ENCODE peak calls at places on chromosomes 7 and 10, in nine cellular contexts. J, T, H, V, Z, G, F, O and K are unnamed samples.

GRCh38 chr10:95339863-95340262 is 49.1 kb upstream of the PDLIM1 start:
- DNase-seq in J (no peak), T (no peak), H (no peak), V (no peak), Z (no peak), G (no peak), F (no peak), O (no peak), K (no peak)

GRCh38 chr7:30776971-30777370 is 5.8 kb downstream of the MINDY4 start:
- DNase-seq in J (no peak), T (no peak), H (no peak), V (no peak), Z (no peak), G (no peak), F (no peak), O (no peak), K (no peak)

GRCh38 chr7:70736715-70737460 is 395.1 kb upstream of the GALNT17 start:
- DNase-seq in J (no peak), T (no peak), H (no peak), V (no peak), Z (peak; percentile 85), G (peak; percentile 92), F (peak; percentile 56), O (no peak), K (peak; percentile 64)

GRCh38 chr10:6140141-6140841 is 51.5 kb downstream of the RBM17 start:
- DNase-seq in J (no peak), T (no peak), H (no peak), V (no peak), Z (no peak), G (no peak), F (no peak), O (no peak), K (no peak)

GRCh38 chr7:102039706-102040105 is 222.3 kb downstream of the CUX1 start:
- DNase-seq in J (no peak), T (no peak), H (no peak), V (no peak), Z (no peak), G (no peak), F (no peak), O (no peak), K (no peak)

GRCh38 chr10:59019603-59020002 is 156.8 kb upstream of the PHYHIPL start:
- DNase-seq in J (no peak), T (no peak), H (no peak), V (no peak), Z (no peak), G (peak; percentile 17), F (peak; percentile 31), O (no peak), K (no peak)

GRCh38 chr10:128572696-128573095 is 446.5 kb upstream of the MKI67 start:
- DNase-seq in J (no peak), T (no peak), H (no peak), V (no peak), Z (no peak), G (no peak), F (no peak), O (no peak), K (no peak)

GRCh38 chr10:43734716-43735115 is 86.0 kb upstream of the ZNF32 start:
- DNase-seq in J (no peak), T (no peak), H (no peak), V (no peak), Z (no peak), G (peak; percentile 36), F (no peak), O (no peak), K (no peak)

GRCh38 chr10:8061274-8062211 is 7.1 kb downstream of the GATA3 start:
- DNase-seq in J (no peak), T (no peak), H (no peak), V (peak; percentile 69), Z (no peak), G (peak; percentile 66), F (no peak), O (no peak), K (no peak)

GRCh38 chr10:49037187-49037586 is 78.1 kb downstream of the VSTM4 start:
- DNase-seq in J (no peak), T (no peak), H (no peak), V (no peak), Z (peak; percentile 47), G (peak; percentile 93), F (peak; percentile 20), O (no peak), K (peak; percentile 17)

GRCh38 chr10:122249991-122250750 is 20.9 kb upstream of the BTBD16 start:
- DNase-seq in J (no peak), T (peak; percentile 51), H (peak; percentile 40), V (no peak), Z (no peak), G (no peak), F (no peak), O (no peak), K (no peak)

GRCh38 chr7:139452948-139453672 is 30.4 kb downstream of the KLRG2 start:
- DNase-seq in J (no peak), T (no peak), H (no peak), V (no peak), Z (peak; percentile 76), G (peak; percentile 89), F (peak; percentile 56), O (no peak), K (no peak)

GRCh38 chr7:100706672-100707311 is 871 bp downstream of the POP7 start:
- DNase-seq in J (peak; percentile 67), T (no peak), H (no peak), V (no peak), Z (no peak), G (no peak), F (no peak), O (no peak), K (no peak)

GRCh38 chr7:121202125-121202524 is 126.7 kb upstream of the WNT16 start:
- DNase-seq in J (no peak), T (no peak), H (no peak), V (no peak), Z (no peak), G (no peak), F (no peak), O (no peak), K (no peak)

GRCh38 chr10:42755028-42755451 is 27.6 kb upstream of the BMS1 start:
- DNase-seq in J (no peak), T (no peak), H (no peak), V (no peak), Z (no peak), G (no peak), F (no peak), O (no peak), K (no peak)

GRCh38 chr10:27207350-27207749 is 33.2 kb downstream of the ACBD5 start:
- DNase-seq in J (no peak), T (no peak), H (no peak), V (no peak), Z (no peak), G (peak; percentile 47), F (no peak), O (no peak), K (no peak)

GRCh38 chr10:48231178-48231577 is 43.3 kb downstream of the FRMPD2 start:
- DNase-seq in J (no peak), T (no peak), H (no peak), V (no peak), Z (peak; percentile 18), G (no peak), F (no peak), O (no peak), K (no peak)

GRCh38 chr7:46764100-46764941 is 817.6 kb downstream of the TNS3 start:
- DNase-seq in J (peak; percentile 42), T (peak; percentile 69), H (no peak), V (no peak), Z (peak; percentile 99), G (peak; percentile 98), F (peak; percentile 97), O (no peak), K (peak; percentile 83)

GRCh38 chr10:24463683-24464426 is 254.9 kb downstream of the KIAA1217 start:
- DNase-seq in J (peak; percentile 40), T (no peak), H (no peak), V (peak; percentile 18), Z (peak; percentile 96), G (peak; percentile 97), F (peak; percentile 57), O (no peak), K (no peak)

GRCh38 chr7:98250789-98251188 is 1.2 kb downstream of the TECPR1 start:
- DNase-seq in J (no peak), T (no peak), H (no peak), V (peak; percentile 62), Z (no peak), G (no peak), F (no peak), O (peak; percentile 46), K (no peak)

GRCh38 chr7:151207796-151208195 is 2.5 kb downstream of the H2BK1 start:
- DNase-seq in J (no peak), T (no peak), H (no peak), V (no peak), Z (no peak), G (no peak), F (no peak), O (no peak), K (no peak)

GRCh38 chr10:51300617-51301350 is 226.5 kb downstream of the PRKG1 start:
- DNase-seq in J (no peak), T (no peak), H (no peak), V (no peak), Z (no peak), G (no peak), F (no peak), O (no peak), K (no peak)

GRCh38 chr7:106419455-106420182 is 134.8 kb upstream of the NAMPT start:
- DNase-seq in J (no peak), T (no peak), H (no peak), V (no peak), Z (no peak), G (peak; percentile 13), F (no peak), O (no peak), K (no peak)

GRCh38 chr10:27341001-27341400 is 100.4 kb upstream of the ACBD5 start:
- DNase-seq in J (no peak), T (no peak), H (no peak), V (no peak), Z (no peak), G (no peak), F (no peak), O (no peak), K (no peak)